ENCODE peak calls at places on chromosomes 6 and 20, in five cellular contexts. L is K562, V is HepG2, B is SK-N-SH, W is GM12878. N is an unnamed sample.

GRCh38 chr6:142398353-142398752 is 96.5 kb downstream of the ADGRG6 start:
- DNase-seq in L (no peak), V (no peak), B (no peak), W (no peak), N (no peak)

GRCh38 chr6:2875840-2876207 is 27.3 kb downstream of the SERPINB9 start:
- DNase-seq in L (no peak), V (no peak), B (peak; percentile 70), W (no peak), N (no peak)

GRCh38 chr20:3781153-3781910 is at the start of gene SPEF1:
- DNase-seq in L (peak; percentile 86), V (peak; percentile 98), B (peak; percentile 95), W (peak; percentile 33), N (peak; percentile 90)

GRCh38 chr6:10999994-11000393 is 44.1 kb downstream of the ELOVL2 start:
- DNase-seq in L (no peak), V (no peak), B (no peak), W (no peak), N (no peak)

GRCh38 chr6:14278436-14278835 is 160.9 kb downstream of the CD83 start:
- DNase-seq in L (no peak), V (no peak), B (no peak), W (no peak), N (no peak)

GRCh38 chr6:131136021-131136847 is 967 bp downstream of the AKAP7 start:
- DNase-seq in L (peak; percentile 28), V (peak; percentile 73), B (no peak), W (no peak), N (no peak)

GRCh38 chr20:41048475-41049242 is 20.0 kb downstream of the TOP1 start:
- DNase-seq in L (peak; percentile 46), V (no peak), B (no peak), W (no peak), N (no peak)

GRCh38 chr6:113018351-113019151 is 671.4 kb downstream of the RFPL4B start:
- DNase-seq in L (peak; percentile 11), V (no peak), B (no peak), W (no peak), N (no peak)

GRCh38 chr6:5435449-5435848 is 174.1 kb downstream of the FARS2 start:
- DNase-seq in L (no peak), V (no peak), B (no peak), W (no peak), N (no peak)

GRCh38 chr20:11585752-11586352 is 331.8 kb upstream of the BTBD3 start:
- DNase-seq in L (no peak), V (peak; percentile 16), B (no peak), W (no peak), N (no peak)

GRCh38 chr6:143059616-143060353 is 904 bp upstream of the AIG1 start:
- DNase-seq in L (no peak), V (peak; percentile 97), B (peak; percentile 13), W (no peak), N (no peak)

GRCh38 chr6:72466971-72467566 is 154.8 kb upstream of the KCNQ5 start:
- DNase-seq in L (no peak), V (no peak), B (no peak), W (no peak), N (no peak)

GRCh38 chr6:100335999-100336398 is 128.7 kb downstream of the SIM1 start:
- DNase-seq in L (no peak), V (no peak), B (no peak), W (no peak), N (no peak)

GRCh38 chr6:18515767-18516166 is 128.6 kb downstream of the RNF144B start:
- DNase-seq in L (no peak), V (no peak), B (no peak), W (no peak), N (no peak)

GRCh38 chr6:51842487-51843469 is 244.6 kb downstream of the PKHD1 start:
- DNase-seq in L (no peak), V (peak; percentile 12), B (no peak), W (no peak), N (no peak)

GRCh38 chr6:90413867-90414266 is 117.2 kb upstream of the BACH2 start:
- DNase-seq in L (peak; percentile 59), V (no peak), B (peak; percentile 73), W (no peak), N (no peak)

GRCh38 chr6:166415306-166415705 is 32.6 kb upstream of the MPC1 start:
- DNase-seq in L (no peak), V (no peak), B (no peak), W (no peak), N (no peak)

GRCh38 chr20:40397483-40397882 is 291.6 kb downstream of the MAFB start:
- DNase-seq in L (peak; percentile 1), V (no peak), B (no peak), W (no peak), N (no peak)

GRCh38 chr6:626236-626635 is 30.7 kb downstream of the HUS1B start:
- DNase-seq in L (peak; percentile 63), V (no peak), B (no peak), W (no peak), N (peak; percentile 48)

GRCh38 chr6:73704260-73704659 is 8.3 kb downstream of the CD109 start:
- DNase-seq in L (peak; percentile 28), V (peak; percentile 77), B (no peak), W (no peak), N (no peak)

GRCh38 chr6:88730602-88731001 is 232.8 kb downstream of the RNGTT start:
- DNase-seq in L (no peak), V (no peak), B (no peak), W (no peak), N (no peak)

GRCh38 chr20:38453941-38454340 is 18.7 kb upstream of the RALGAPB start:
- DNase-seq in L (no peak), V (no peak), B (no peak), W (peak; percentile 57), N (no peak)

GRCh38 chr20:40331699-40332098 is 357.3 kb downstream of the MAFB start:
- DNase-seq in L (no peak), V (no peak), B (no peak), W (no peak), N (no peak)

GRCh38 chr6:26383624-26384417 is 913 bp downstream of the BTN2A2 start:
- DNase-seq in L (peak; percentile 77), V (no peak), B (no peak), W (no peak), N (no peak)

DNA sequence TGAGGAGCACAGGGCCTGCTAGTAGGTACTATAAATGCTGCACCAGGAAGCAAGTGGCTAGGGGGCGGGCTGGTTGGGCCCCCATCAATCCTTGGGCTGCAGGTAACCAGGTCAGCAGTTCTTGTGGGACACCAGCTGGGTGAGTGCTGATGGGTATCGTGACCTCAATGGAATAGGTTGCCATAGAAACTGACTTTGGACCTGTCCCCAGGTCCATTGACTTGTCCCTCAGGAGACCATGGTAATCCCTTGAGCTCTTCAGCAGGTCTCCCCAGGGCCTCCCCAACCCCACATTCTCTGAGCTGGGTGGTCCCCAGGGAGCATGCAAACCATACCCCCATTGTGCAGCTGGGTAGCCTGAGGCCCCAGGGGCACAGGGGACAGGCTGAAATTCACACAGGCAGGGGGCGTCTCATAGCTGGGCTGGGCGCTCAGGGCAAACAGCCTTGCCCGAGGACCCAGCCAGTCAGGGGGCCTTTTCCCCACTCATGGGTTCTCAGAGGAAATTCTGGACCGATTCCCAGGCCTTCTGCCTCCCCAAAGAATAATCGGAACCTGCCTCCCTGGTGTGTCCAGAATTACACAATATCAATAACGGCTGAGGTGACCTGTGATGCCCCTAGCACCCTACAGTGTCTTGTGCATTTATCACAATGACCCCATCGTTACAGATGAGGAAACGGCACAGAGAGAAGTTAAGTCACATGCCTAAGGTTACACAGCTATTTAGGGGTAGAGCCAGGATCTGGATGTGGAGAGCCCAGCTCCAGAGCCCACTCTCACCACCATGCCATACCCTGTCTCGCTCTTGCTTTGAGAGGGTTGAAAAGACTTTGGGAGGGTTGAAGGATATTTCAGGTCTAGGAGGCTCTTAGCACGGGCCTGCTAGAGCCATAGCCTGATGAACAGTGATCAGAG is 35.9 kb downstream of the SRC start:
- DNase-seq in L (no peak), V (peak; percentile 63), B (peak; percentile 7), W (no peak), N (no peak)
- TF ChIP-seq FOXM1 in L (no peak), V (no peak), B (no peak), W (no peak), N (no peak)

GRCh38 chr20:51129201-51129671 is 106.3 kb upstream of the KCNG1 start:
- DNase-seq in L (no peak), V (no peak), B (peak; percentile 80), W (no peak), N (no peak)
- TF ChIP-seq FOXM1 in L (no peak), V (no peak), B (no peak), W (no peak), N (no peak)

DNA sequence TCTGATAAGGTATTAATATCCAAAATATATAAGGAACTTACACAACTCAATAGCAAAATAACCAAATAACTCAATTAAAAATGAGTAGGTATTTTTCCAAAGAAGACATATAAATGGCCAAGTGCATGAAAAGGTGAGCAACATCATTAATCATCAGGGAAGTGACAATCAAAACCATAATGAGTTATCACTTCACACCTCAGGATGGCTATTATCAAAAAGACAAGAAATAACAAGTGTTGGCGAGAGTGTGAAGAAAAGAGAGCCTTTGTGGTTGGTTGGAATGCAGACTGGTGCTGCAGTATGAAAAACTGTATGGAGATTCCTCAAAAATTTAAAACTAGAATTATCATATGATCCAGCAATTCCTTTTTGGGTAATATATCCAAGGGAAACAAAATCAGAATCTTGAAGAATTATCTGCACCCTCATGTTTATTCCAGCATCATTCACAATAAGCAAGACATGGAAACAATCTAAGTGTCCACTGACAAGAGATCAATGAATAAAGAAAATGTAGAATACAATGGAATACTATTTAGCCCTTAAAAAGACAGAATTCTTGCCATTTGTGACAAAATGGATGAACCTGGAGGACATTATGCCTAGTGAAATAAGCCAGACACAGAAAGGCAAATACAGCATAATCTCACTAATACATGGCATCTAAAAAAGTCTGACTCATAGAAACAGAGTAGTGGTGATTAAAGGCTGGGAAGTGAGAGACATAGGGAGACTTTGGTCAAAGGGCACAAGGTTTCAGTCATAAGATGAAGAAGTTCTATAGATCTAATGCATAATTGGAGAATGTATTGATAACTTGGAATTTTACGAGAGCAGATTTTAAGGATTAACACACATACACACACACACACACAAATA is 175.6 kb downstream of the FOXA2 start:
- DNase-seq in L (no peak), V (no peak), B (no peak), W (no peak), N (no peak)
- TF ChIP-seq FOXM1 in L (no peak), V (no peak), B (no peak), W (no peak), N (no peak)

GRCh38 chr6:136701011-136701410 is 91.3 kb downstream of the MAP3K5 start:
- DNase-seq in L (no peak), V (no peak), B (no peak), W (no peak), N (no peak)

GRCh38 chr6:136699358-136699757 is 92.9 kb downstream of the MAP3K5 start:
- DNase-seq in L (no peak), V (no peak), B (no peak), W (no peak), N (no peak)

GRCh38 chr6:136706431-136706830 is 85.8 kb downstream of the MAP3K5 start:
- DNase-seq in L (no peak), V (no peak), B (no peak), W (no peak), N (no peak)

DNA sequence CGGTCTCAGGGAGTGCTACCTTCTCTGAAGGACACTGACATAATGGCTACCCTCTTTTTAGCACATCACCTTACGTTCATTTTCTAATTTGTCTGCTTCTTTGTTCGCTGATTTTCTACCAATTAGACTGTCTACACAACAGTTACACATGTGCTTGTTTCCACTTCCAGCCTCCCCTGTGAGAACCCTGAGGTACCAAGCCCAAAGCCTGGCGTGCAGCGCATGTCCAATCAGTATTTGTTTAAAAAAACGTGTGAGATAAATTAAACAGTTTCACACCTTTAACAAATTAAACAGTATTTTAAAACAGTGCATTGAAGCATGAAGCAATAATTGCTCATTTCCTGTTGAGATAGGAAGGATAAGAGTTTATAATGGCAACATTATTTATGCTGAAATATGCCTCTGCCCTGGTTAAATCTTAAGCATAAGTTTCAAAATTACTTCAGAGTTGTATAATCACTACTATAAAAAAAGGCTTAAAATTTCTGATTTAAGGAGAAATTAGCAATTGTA is 88.9 kb downstream of the MAP3K5 start:
- DNase-seq in L (no peak), V (no peak), B (no peak), W (no peak), N (no peak)
- TF ChIP-seq FOXM1 in L (no peak), V (no peak), B (no peak), W (no peak), N (no peak)

N was measured in HEK293T.